ENCODE peak calls at places on chromosomes 5 and 9, in four cellular contexts. E is NB4, M is kidney, R is kidney epithelial cell. W is an unnamed sample.

GRCh38 chr5:79201206-79201605 is 34.7 kb upstream of the JMY start:
- DNase-seq in R (no peak), M (no peak), E (no peak), W (no peak)

GRCh38 chr5:74030821-74031220 is 404.8 kb downstream of the ARHGEF28 start:
- DNase-seq in R (no peak), M (no peak), E (no peak), W (no peak)

GRCh38 chr5:127802477-127802865 is 99.3 kb downstream of the CCDC192 start:
- DNase-seq in R (no peak), E (no peak), M (no peak), W (peak)

GRCh38 chr9:6096821-6097220 is 81.4 kb upstream of the RANBP6 start:
- DNase-seq in R (peak), E (no peak), M (no peak), W (peak)

GRCh38 chr9:104586496-104587180 is 12.6 kb downstream of the OR13C5 start:
- DNase-seq in R (no peak), E (no peak), M (no peak), W (peak)

GRCh38 chr9:5470816-5471215 is 20.5 kb downstream of the CD274 start:
- DNase-seq in M (no peak), R (no peak), E (no peak), W (no peak)

GRCh38 chr9:74413876-74414275 is 83.3 kb upstream of the RORB start:
- DNase-seq in M (no peak), R (no peak), E (no peak), W (no peak)

GRCh38 chr5:2767089-2767488 is 15.6 kb upstream of the IRX2 start:
- DNase-seq in M (no peak), E (no peak), R (no peak), W (no peak)

GRCh38 chr5:178940569-178941360 is at the start of gene ZNF454:
- DNase-seq in E (no peak), M (peak), R (peak), W (peak)

GRCh38 chr9:113475031-113475430 is 11.5 kb downstream of the RGS3 start:
- DNase-seq in R (no peak), E (no peak), M (no peak), W (no peak)

GRCh38 chr9:127500399-127500798 is 49.1 kb downstream of the LRSAM1 start:
- DNase-seq in M (no peak), R (no peak), E (no peak), W (no peak)

GRCh38 chr5:3856036-3856435 is 260.4 kb downstream of the IRX1 start:
- DNase-seq in M (no peak), R (no peak), E (no peak), W (no peak)

GRCh38 chr9:91302831-91303230 is 58.9 kb downstream of the AUH start:
- DNase-seq in R (peak), M (no peak), E (peak), W (peak)

GRCh38 chr5:175731172-175731571 is 73.3 kb downstream of the HRH2 start:
- DNase-seq in R (no peak), M (peak), E (no peak), W (no peak)

GRCh38 chr9:92608221-92609141 is 61.5 kb downstream of the IPPK start:
- DNase-seq in R (no peak), M (no peak), E (no peak), W (peak)

GRCh38 chr9:116000748-116001329 is 152.8 kb upstream of the PAPPA start:
- DNase-seq in R (no peak), E (peak), M (no peak), W (no peak)

GRCh38 chr5:167945542-167946384 is 345.7 kb upstream of the WWC1 start:
- DNase-seq in E (no peak), R (peak), M (no peak), W (peak)

GRCh38 chr5:54090495-54091084 is 219.8 kb downstream of the ARL15 start:
- DNase-seq in R (peak), M (no peak), E (peak), W (peak)
- H3K4me3 ChIP-seq in R (no peak), M (no peak), E (no peak), W (no peak)

DNA sequence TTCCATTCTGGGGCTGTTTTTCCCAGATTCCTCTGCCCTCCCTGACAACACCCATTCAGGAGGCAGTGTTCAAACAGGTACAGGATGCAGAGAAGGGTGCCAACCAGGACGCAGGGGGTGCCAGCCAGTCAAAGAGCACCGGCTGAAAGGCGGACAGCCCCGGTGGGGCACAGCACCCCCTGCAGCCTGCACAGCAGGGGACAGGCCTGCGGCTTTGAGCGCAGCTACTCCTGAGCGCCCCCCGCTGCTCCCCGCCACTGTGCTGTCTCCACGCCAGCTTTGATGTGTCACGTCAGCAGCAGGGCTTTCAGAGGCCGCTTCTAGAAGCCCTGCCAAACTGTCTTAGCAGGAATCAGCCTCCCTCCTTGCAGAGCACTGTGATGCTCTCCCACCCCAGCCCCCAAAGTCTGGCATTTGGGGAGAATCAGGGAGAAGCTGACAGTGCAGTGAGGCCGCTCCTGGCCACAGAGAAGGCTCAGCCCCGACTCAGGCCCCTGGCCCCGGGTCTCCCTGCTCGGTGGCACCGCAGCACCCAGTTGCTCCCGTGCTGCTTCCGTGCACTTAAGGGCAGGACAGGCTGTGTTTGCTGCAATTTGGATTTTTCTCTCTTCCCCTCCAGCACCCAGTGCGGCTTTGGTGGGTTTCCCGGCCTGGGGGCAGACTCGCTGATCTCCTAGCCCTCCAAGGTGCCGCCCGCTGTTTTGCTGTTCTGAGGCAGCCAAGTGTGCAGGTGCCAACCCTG is 20.3 kb downstream of the AK8 start:
- DNase-seq in M (no peak), R (no peak), E (peak), W (peak)
- TF ChIP-seq CTCF in M (no peak), R (no peak), E (no peak), W (peak)

GRCh38 chr9:83563360-83563759 is 25.2 kb upstream of the FRMD3 start:
- DNase-seq in M (no peak), E (no peak), R (no peak), W (no peak)

GRCh38 chr9:83557317-83557716 is 19.1 kb upstream of the FRMD3 start:
- DNase-seq in E (no peak), R (no peak), M (no peak), W (no peak)

GRCh38 chr9:83560169-83560826 is 22.1 kb upstream of the FRMD3 start:
- DNase-seq in E (no peak), R (no peak), M (no peak), W (no peak)
- H3K4me3 ChIP-seq in E (no peak), R (no peak), M (no peak), W (no peak)

GRCh38 chr5:32174011-32174866 is at the start of gene GOLPH3:
- DNase-seq in E (peak), R (no peak), M (peak), W (peak)
- TF ChIP-seq CTCF in E (no peak), R (no peak), M (no peak), W (no peak)

GRCh38 chr5:133869675-133869978 is 98.8 kb downstream of the C5orf15 start:
- DNase-seq in E (no peak), M (no peak), R (no peak), W (peak)
- H3K4me3 ChIP-seq in E (no peak), M (peak), R (no peak), W (no peak)

GRCh38 chr5:106121972-106122605 is 1548.6 kb downstream of the EFNA5 start:
- DNase-seq in M (no peak), R (no peak), E (peak), W (peak)
- TF ChIP-seq CTCF in M (peak), R (peak), E (peak), W (peak)

GRCh38 chr5:10307206-10308148 is at the start of gene CMBL:
- DNase-seq in E (peak), R (no peak), M (peak), W (peak)

GRCh38 chr5:10304932-10305331 is 2.8 kb downstream of the CMBL start:
- DNase-seq in R (no peak), E (no peak), M (no peak), W (no peak)

GRCh38 chr5:10306806-10307205 is 896 bp downstream of the CMBL start:
- DNase-seq in E (no peak), R (no peak), M (no peak), W (no peak)

GRCh38 chr5:10303699-10304170 is 4.0 kb downstream of the CMBL start:
- DNase-seq in R (no peak), M (no peak), E (no peak), W (no peak)

DNA sequence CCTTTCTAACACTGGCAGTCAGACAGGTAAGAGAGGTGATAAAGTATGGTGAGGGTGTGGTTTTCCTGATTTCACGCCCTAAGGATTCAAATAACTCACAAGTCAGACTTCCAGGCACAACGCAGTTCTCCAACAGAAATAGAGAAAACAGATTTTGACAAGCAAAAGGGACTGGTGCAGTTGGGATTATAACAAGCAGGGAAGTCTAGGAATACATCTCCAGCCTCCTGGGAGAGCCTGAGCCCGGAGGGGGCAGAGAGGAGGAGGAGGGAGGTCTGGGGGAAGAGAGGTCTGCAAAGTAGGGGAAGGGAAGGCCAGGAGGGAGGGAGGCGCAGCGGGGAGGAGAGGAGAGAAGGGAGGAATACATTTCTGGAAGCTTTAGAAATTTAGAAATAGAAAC is 1.6 kb downstream of the CMBL start:
- DNase-seq in R (no peak), M (no peak), E (no peak), W (no peak)
- H3K4me3 ChIP-seq in R (no peak), M (peak), E (no peak), W (no peak)

GRCh38 chr5:162657076-162657475 is 589.5 kb downstream of the GABRG2 start:
- DNase-seq in E (no peak), R (no peak), M (no peak), W (no peak)
- TF ChIP-seq CTCF in E (no peak), R (no peak), M (no peak), W (no peak)

DNA sequence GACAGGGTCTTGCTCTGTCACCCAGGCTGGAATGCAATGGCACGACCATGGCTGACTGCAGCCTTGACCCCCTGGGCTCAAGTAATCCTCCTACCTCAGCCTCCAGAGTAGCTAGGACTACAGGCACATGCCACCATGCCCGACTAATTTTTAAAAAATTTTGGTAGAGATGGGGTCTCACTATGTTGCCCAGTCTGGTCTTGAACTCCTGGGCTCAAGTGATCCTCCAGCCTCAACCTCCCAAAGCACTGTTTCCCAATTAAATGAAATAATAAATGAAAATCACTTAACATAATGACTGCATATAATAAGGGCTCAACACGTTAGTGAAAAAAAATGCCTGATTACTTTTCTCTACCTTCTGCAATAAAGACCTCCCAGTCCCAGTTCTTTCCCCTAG is 71.0 kb downstream of the UGCG start:
- DNase-seq in E (no peak), R (no peak), M (no peak), W (no peak)
- H3K4me3 ChIP-seq in E (no peak), R (no peak), M (no peak), W (no peak)

W was measured in cardiac fibroblast.